ENCODE peak calls at places on chromosomes 3 and 15, in six cellular contexts. S, L, E, I, A and Y are unnamed samples.

GRCh38 chr15:79067434-79067833 is 23.1 kb downstream of the RASGRF1 start:
- DNase-seq in I (no peak), L (no peak), A (peak; percentile 42), S (no peak), E (peak; percentile 6), Y (peak; percentile 22)

GRCh38 chr15:81043568-81044301 is 43.0 kb downstream of the TLNRD1 start:
- DNase-seq in S (no peak), A (no peak), I (no peak), L (no peak), E (no peak), Y (no peak)

GRCh38 chr3:155462672-155463071 is 169.2 kb upstream of the STRIT1 start:
- DNase-seq in E (no peak), A (peak; percentile 23), S (no peak), I (no peak), L (no peak), Y (no peak)

GRCh38 chr3:30266536-30266935 is 339.9 kb upstream of the TGFBR2 start:
- DNase-seq in A (no peak), I (no peak), S (no peak), L (no peak), E (no peak), Y (no peak)

GRCh38 chr3:50254577-50255250 is 14.2 kb upstream of the SEMA3B start:
- DNase-seq in E (no peak), S (peak; percentile 83), L (no peak), I (peak; percentile 64), A (peak; percentile 54), Y (no peak)

GRCh38 chr3:114447545-114447944 is 153.7 kb downstream of the TIGIT start:
- DNase-seq in L (no peak), I (no peak), S (no peak), A (no peak), E (no peak), Y (no peak)

GRCh38 chr15:73024161-73024560 is 28.1 kb upstream of the NEO1 start:
- DNase-seq in L (no peak), S (no peak), I (no peak), A (no peak), E (no peak), Y (no peak)

GRCh38 chr3:99901200-99901926 is 83.7 kb downstream of the CMSS1 start:
- DNase-seq in I (no peak), A (peak; percentile 33), S (no peak), E (peak; percentile 94), L (no peak), Y (no peak)

GRCh38 chr15:92011611-92012367 is 158.3 kb downstream of the SLCO3A1 start:
- DNase-seq in A (peak; percentile 48), L (no peak), I (no peak), E (no peak), S (no peak), Y (no peak)

GRCh38 chr3:184466413-184466960 is 86.6 kb downstream of the CHRD start:
- DNase-seq in A (peak; percentile 88), E (no peak), S (peak; percentile 63), L (no peak), I (no peak), Y (peak; percentile 21)

GRCh38 chr15:43093026-43093425 is 12.8 kb downstream of the UBR1 start:
- DNase-seq in I (no peak), A (no peak), E (no peak), L (no peak), S (no peak), Y (no peak)

GRCh38 chr15:76065267-76065666 is 5.5 kb downstream of the TMEM266 start:
- DNase-seq in E (no peak), S (no peak), A (no peak), L (no peak), I (no peak), Y (no peak)

GRCh38 chr15:29959384-29960137 is 123.2 kb upstream of the GOLGA8J start:
- DNase-seq in I (no peak), S (no peak), A (peak; percentile 80), L (no peak), E (no peak), Y (no peak)

GRCh38 chr15:29968099-29968892 is 114.5 kb upstream of the GOLGA8J start:
- DNase-seq in I (no peak), S (no peak), A (peak; percentile 36), L (no peak), E (no peak), Y (no peak)

DNA sequence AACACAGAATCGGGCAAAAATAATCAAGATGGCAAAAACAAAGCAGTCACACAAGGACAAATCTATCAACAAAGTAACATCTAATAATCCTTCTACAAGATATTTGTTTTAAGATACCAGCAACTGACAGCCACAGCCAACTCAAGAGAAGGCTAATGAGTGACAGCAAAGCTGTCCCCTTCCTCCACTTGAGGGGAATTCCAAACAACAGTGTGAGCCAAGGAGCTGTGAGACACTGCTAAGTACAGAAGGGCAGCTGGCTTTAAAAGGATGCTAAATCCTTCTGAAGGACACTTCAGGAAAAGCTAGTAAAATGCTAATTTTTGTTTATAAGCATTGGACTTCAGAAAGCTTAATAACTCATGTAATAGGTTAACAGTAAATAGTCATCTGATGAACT is 120.4 kb upstream of the GOLGA8J start:
- DNase-seq in S (no peak), E (no peak), A (peak; percentile 43), L (no peak), I (no peak), Y (no peak)
- H3K27ac ChIP-seq in S (no peak overlapping the region), E (no peak overlapping the region), A (peak overlapping the region; percentile 54), L (no peak overlapping the region), I (no peak overlapping the region), Y (no peak overlapping the region)

DNA sequence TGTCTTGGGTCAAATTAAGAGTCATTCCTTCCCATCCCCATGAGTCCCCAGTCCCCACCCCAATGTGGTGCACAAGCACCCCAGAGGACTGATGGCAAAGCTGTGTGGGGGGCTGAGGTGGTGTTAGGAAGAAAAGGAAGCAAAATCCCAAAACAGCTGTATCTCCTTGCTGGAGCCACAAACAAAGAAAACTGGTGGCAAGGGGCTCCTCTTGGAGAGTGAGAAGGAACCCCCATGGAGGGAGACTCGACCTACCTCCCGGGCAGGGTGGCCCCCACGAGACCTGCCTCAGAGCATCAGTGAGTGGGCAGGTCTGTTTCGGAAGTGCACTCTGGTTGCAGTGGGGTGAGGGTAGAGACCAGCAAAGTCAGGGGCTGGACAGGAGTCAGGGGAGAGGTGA is 29.2 kb downstream of the PRR23E start:
- DNase-seq in I (no peak), A (no peak), E (no peak), L (no peak), S (no peak), Y (no peak)
- H3K27ac ChIP-seq in I (no peak overlapping the region), A (no peak overlapping the region), E (no peak overlapping the region), L (no peak overlapping the region), S (no peak overlapping the region), Y (no peak overlapping the region)

DNA sequence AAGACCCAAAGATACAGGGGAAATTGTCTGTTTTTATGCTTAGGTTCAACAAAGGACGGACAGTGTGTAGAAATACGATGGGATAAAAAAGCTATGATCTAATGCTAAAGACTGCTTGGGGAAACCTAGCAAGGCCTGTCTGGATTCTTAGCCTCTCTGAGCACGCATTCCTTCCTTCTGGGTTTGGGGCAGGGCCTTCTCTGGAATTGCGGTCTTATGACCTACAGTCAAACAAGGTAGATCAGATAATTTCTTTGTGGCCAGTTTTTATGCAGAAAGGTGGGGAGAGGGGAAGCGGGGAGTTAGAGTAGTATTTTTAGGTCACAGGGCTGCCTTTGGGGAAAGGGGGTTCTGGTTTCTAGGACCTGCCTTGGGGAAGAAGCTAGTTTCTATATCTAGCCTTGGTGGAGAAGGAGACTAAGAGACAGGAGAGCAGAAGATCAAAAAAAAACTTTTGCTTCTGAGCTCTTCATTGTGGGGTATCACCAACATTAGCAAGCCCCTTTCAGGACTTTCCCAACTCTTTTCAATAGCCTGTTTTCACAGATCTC is 39.1 kb upstream of the LIPC start:
- DNase-seq in E (no peak), L (no peak), A (no peak), S (no peak), I (peak; percentile 47), Y (no peak)
- H3K27ac ChIP-seq in E (no peak overlapping the region), L (no peak overlapping the region), A (no peak overlapping the region), S (no peak overlapping the region), I (peak overlapping the region; percentile 44), Y (peak overlapping the region; percentile 57)

GRCh38 chr3:123723527-123724168 is 138.8 kb upstream of the HACD2 start:
- DNase-seq in E (peak; percentile 62), I (peak; percentile 52), L (peak; percentile 23), A (peak; percentile 80), S (no peak), Y (peak; percentile 49)
- H3K27ac ChIP-seq in E (no peak overlapping the region), I (no peak overlapping the region), L (no peak overlapping the region), A (no peak overlapping the region), S (no peak overlapping the region), Y (peak overlapping the region; percentile 63)

GRCh38 chr3:14488286-14489036 is 51.7 kb downstream of the GRIP2 start:
- DNase-seq in A (no peak), S (peak; percentile 17), E (no peak), I (no peak), L (no peak), Y (no peak)
- H3K27ac ChIP-seq in A (no peak overlapping the region), S (no peak overlapping the region), E (no peak overlapping the region), I (no peak overlapping the region), L (no peak overlapping the region), Y (no peak overlapping the region)

GRCh38 chr3:117473981-117474563 is 764.5 kb downstream of the TUSC7 start:
- DNase-seq in I (peak; percentile 38), E (no peak), S (no peak), A (no peak), L (no peak), Y (no peak)
- H3K27ac ChIP-seq in I (no peak overlapping the region), E (no peak overlapping the region), S (no peak overlapping the region), A (no peak overlapping the region), L (no peak overlapping the region), Y (no peak overlapping the region)

GRCh38 chr15:83324799-83325198 is 40.3 kb upstream of the BNC1 start:
- DNase-seq in E (no peak), L (no peak), I (no peak), A (no peak), S (no peak), Y (no peak)
- H3K27ac ChIP-seq in E (no peak overlapping the region), L (no peak overlapping the region), I (no peak overlapping the region), A (no peak overlapping the region), S (no peak overlapping the region), Y (no peak overlapping the region)

GRCh38 chr3:115960799-115961198 is 337.5 kb downstream of the GAP43 start:
- DNase-seq in I (no peak), S (no peak), A (peak; percentile 79), L (no peak), E (no peak), Y (no peak)

GRCh38 chr3:115958531-115958930 is 335.2 kb downstream of the GAP43 start:
- DNase-seq in E (no peak), S (no peak), A (no peak), I (no peak), L (no peak), Y (no peak)

GRCh38 chr3:115961390-115961789 is 338.1 kb downstream of the GAP43 start:
- DNase-seq in L (no peak), I (no peak), E (no peak), A (no peak), S (peak; percentile 49), Y (no peak)
- H3K27ac ChIP-seq in L (no peak overlapping the region), I (no peak overlapping the region), E (no peak overlapping the region), A (no peak overlapping the region), S (no peak overlapping the region), Y (no peak overlapping the region)